ENCODE peak calls at places on chromosomes 1 and 21, in six cellular contexts. One of them, this sample, is unnamed.

GRCh38 chr1:67722292-67722944 is 37.4 kb downstream of the GADD45A start:
- DNase-seq in lower leg skin: no peak
- DNase-seq in choroid plexus epithelial cell: peak; percentile 32
- DNase-seq in HAP-1: no peak
- DNase-seq in BE2C: no peak
- DNase-seq in HFF-Myc: no peak
- DNase-seq in this sample: no peak

GRCh38 chr21:32163386-32163785 is 115.5 kb downstream of the MIS18A start:
- DNase-seq in lower leg skin: no peak
- DNase-seq in choroid plexus epithelial cell: no peak
- DNase-seq in HAP-1: no peak
- DNase-seq in BE2C: no peak
- DNase-seq in HFF-Myc: no peak
- DNase-seq in this sample: no peak

GRCh38 chr21:26966978-26967913 is at the start of gene ADAMTS5:
- DNase-seq in lower leg skin: peak; percentile 91
- DNase-seq in choroid plexus epithelial cell: peak; percentile 63
- DNase-seq in HAP-1: no peak
- DNase-seq in BE2C: peak; percentile 64
- DNase-seq in HFF-Myc: no peak
- DNase-seq in this sample: peak; percentile 77

GRCh38 chr1:241844593-241844992 is 3.4 kb upstream of the EXO1 start:
- DNase-seq in lower leg skin: no peak
- DNase-seq in choroid plexus epithelial cell: no peak
- DNase-seq in HAP-1: no peak
- DNase-seq in BE2C: no peak
- DNase-seq in HFF-Myc: no peak
- DNase-seq in this sample: no peak

GRCh38 chr1:46064708-46065107 is 67.7 kb downstream of the PIK3R3 start:
- DNase-seq in lower leg skin: no peak
- DNase-seq in choroid plexus epithelial cell: no peak
- DNase-seq in HAP-1: no peak
- DNase-seq in BE2C: no peak
- DNase-seq in HFF-Myc: no peak
- DNase-seq in this sample: no peak

GRCh38 chr21:45695086-45695485 is 51.6 kb downstream of the PCBP3 start:
- DNase-seq in lower leg skin: no peak
- DNase-seq in choroid plexus epithelial cell: peak; percentile 7
- DNase-seq in HAP-1: no peak
- DNase-seq in BE2C: peak; percentile 45
- DNase-seq in HFF-Myc: no peak
- DNase-seq in this sample: no peak

GRCh38 chr1:7454052-7454815 is 316.9 kb upstream of the VAMP3 start:
- DNase-seq in lower leg skin: no peak
- DNase-seq in choroid plexus epithelial cell: peak; percentile 43
- DNase-seq in HAP-1: no peak
- DNase-seq in BE2C: peak; percentile 53
- DNase-seq in HFF-Myc: no peak
- DNase-seq in this sample: no peak

GRCh38 chr1:2538376-2538775 is 8.3 kb upstream of the HES5 start:
- DNase-seq in lower leg skin: no peak
- DNase-seq in choroid plexus epithelial cell: no peak
- DNase-seq in HAP-1: no peak
- DNase-seq in BE2C: no peak
- DNase-seq in HFF-Myc: no peak
- DNase-seq in this sample: no peak

GRCh38 chr1:27366411-27367159 is at the start of gene MAP3K6:
- DNase-seq in lower leg skin: peak; percentile 98
- DNase-seq in choroid plexus epithelial cell: peak; percentile 68
- DNase-seq in HAP-1: peak; percentile 82
- DNase-seq in BE2C: peak; percentile 62
- DNase-seq in HFF-Myc: no peak
- DNase-seq in this sample: peak; percentile 90

GRCh38 chr1:228004887-228005462 is 1.8 kb upstream of the WNT3A start:
- DNase-seq in lower leg skin: peak; percentile 74
- DNase-seq in choroid plexus epithelial cell: no peak
- DNase-seq in HAP-1: no peak
- DNase-seq in BE2C: no peak
- DNase-seq in HFF-Myc: no peak
- DNase-seq in this sample: no peak

GRCh38 chr1:102096162-102096561 is 99.4 kb upstream of the OLFM3 start:
- DNase-seq in lower leg skin: no peak
- DNase-seq in choroid plexus epithelial cell: no peak
- DNase-seq in HAP-1: no peak
- DNase-seq in BE2C: no peak
- DNase-seq in HFF-Myc: no peak
- DNase-seq in this sample: no peak

GRCh38 chr1:99806882-99807281 is 40.4 kb upstream of the FRRS1 start:
- DNase-seq in lower leg skin: no peak
- DNase-seq in choroid plexus epithelial cell: no peak
- DNase-seq in HAP-1: no peak
- DNase-seq in BE2C: no peak
- DNase-seq in HFF-Myc: no peak
- DNase-seq in this sample: no peak

GRCh38 chr1:47442844-47443529 is 5.1 kb downstream of the FOXD2 start:
- DNase-seq in lower leg skin: no peak
- DNase-seq in choroid plexus epithelial cell: peak; percentile 30
- DNase-seq in HAP-1: no peak
- DNase-seq in BE2C: no peak
- DNase-seq in HFF-Myc: no peak
- DNase-seq in this sample: no peak

GRCh38 chr1:47443530-47444316 is 5.9 kb downstream of the FOXD2 start:
- DNase-seq in lower leg skin: no peak
- DNase-seq in choroid plexus epithelial cell: peak; percentile 22
- DNase-seq in HAP-1: no peak
- DNase-seq in BE2C: no peak
- DNase-seq in HFF-Myc: no peak
- DNase-seq in this sample: no peak

GRCh38 chr1:47444317-47444577 is 6.4 kb downstream of the FOXD2 start:
- DNase-seq in lower leg skin: no peak
- DNase-seq in choroid plexus epithelial cell: peak; percentile 56
- DNase-seq in HAP-1: no peak
- DNase-seq in BE2C: no peak
- DNase-seq in HFF-Myc: no peak
- DNase-seq in this sample: no peak

GRCh38 chr1:47445823-47446567 is 8.2 kb downstream of the FOXD2 start:
- DNase-seq in lower leg skin: no peak
- DNase-seq in choroid plexus epithelial cell: no peak
- DNase-seq in HAP-1: no peak
- DNase-seq in BE2C: no peak
- DNase-seq in HFF-Myc: no peak
- DNase-seq in this sample: no peak

DNA sequence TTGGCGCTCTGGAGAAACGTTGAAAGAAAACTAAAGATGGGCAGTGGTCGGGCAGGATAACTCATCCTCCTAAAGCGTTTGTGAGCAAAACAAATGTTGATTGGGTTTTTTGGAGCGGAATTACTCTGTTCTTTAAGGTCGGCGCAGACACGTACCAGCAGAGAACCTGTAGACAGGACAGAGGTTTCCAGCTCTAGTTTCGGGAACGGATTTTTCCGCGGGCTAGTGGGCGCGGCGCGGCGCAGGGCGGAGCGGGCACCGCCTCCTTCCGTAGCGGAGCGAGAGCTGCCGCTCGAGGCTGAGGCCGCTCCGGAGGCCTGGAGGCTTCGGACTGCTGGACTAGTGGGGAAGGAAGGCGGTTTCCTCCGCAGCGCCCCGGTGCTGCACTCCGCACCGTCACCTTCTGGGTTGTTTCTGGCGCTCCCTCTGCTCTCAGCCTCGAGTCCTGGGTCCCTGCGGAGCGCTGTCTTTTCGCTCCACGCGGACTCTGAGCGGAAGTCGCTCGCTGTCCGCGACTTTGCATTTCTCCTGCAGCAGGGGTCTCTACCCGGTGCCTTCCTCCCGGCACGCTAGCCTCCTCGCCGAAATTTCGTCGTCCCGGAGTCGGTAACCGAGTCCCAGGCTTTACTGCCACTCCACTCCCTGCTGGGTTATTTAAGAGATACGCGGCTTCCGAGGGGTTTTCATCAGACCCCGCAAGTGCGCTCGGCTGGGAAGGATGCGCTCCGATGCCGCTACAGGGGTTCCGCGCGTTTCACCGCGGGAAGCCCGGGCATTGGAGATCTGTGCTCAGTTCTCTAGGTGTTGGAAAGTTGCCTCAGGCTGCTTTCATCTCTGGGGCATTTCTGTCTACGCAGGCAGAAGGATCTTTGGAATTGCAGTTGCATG is 7.0 kb downstream of the FOXD2 start:
- DNase-seq in lower leg skin: peak; percentile 87
- DNase-seq in choroid plexus epithelial cell: peak; percentile 57
- DNase-seq in HAP-1: no peak
- DNase-seq in BE2C: no peak
- DNase-seq in HFF-Myc: no peak
- DNase-seq in this sample: peak; percentile 39
- H3K4me3 ChIP-seq in lower leg skin: no peak overlapping the region
- H3K4me3 ChIP-seq in choroid plexus epithelial cell: peak overlapping the region; percentile 59
- H3K4me3 ChIP-seq in HAP-1: peak overlapping the region; percentile 15
- H3K4me3 ChIP-seq in BE2C: no peak overlapping the region
- H3K4me3 ChIP-seq in HFF-Myc: peak overlapping the region; percentile 7
- H3K4me3 ChIP-seq in this sample: no peak overlapping the region

DNA sequence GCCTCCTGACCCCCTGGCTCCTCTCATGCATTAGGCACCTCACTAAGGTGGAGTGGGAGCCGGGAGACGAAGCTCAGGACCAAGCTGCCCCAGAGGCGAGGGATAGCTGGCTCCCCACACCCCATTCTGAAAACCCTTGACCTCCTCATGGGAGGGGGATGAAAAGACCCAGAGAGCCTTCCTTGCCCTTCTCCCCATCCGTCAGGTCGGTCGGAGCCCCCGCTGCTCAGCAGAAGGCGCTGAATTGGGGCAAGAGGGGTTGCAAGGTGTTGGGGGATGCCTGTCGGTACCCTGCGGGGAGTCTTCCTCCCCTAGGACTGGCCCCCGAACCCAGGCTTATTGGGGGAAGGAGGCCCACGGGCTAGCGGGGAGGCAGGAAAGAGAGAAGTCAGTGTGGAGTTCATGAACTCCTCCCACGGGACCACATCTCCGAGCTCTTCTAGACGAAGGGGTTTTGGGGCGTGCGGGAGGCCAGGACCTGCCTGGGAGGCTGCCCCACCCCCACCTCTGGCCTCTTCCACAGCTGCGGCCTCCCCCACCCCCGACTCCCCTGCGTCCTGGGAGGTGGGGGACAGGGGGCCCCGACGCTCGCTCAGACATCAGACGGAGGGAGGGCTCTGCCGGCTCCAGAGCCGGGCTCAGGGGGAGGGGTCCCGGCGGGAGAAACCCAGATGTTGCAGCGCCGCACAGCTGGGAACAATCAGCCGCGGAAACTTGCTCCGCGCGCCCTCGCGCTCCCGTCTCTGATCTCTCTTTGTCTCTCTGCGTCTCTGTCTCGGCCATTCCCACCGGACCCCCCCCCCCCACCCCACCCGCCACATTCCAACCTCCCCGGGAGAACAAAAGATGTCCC is 719 bp downstream of the MFAP2 start:
- DNase-seq in lower leg skin: no peak
- DNase-seq in choroid plexus epithelial cell: peak; percentile 21
- DNase-seq in HAP-1: no peak
- DNase-seq in BE2C: no peak
- DNase-seq in HFF-Myc: no peak
- DNase-seq in this sample: no peak
- H3K4me3 ChIP-seq in lower leg skin: peak overlapping the region; percentile 26
- H3K4me3 ChIP-seq in choroid plexus epithelial cell: peak overlapping the region; percentile 52
- H3K4me3 ChIP-seq in HAP-1: peak overlapping the region; percentile 17
- H3K4me3 ChIP-seq in BE2C: peak overlapping the region; percentile 40
- H3K4me3 ChIP-seq in HFF-Myc: peak overlapping the region; percentile 56
- H3K4me3 ChIP-seq in this sample: peak overlapping the region; percentile 25

DNA sequence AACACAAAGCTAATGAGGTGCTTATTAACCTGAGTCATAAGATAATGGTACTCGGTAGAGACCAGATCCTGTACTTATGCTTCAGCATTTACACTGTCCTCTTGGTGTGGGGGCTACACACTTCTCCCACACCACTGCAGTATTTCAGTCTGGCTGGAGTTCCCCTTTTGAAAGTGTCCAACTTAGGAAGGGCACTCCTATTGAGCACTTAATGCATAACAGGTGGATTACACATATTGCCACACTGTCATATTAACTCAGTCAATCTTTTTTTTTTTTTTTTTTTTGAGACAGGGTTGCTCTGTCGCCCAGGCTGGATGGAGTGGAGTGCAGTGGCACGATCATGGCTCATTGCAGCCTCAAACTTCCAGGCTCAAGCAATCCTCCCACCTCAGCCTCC is 1.5 kb downstream of the GPATCH4 start:
- DNase-seq in lower leg skin: no peak
- DNase-seq in choroid plexus epithelial cell: no peak
- DNase-seq in HAP-1: no peak
- DNase-seq in BE2C: no peak
- DNase-seq in HFF-Myc: no peak
- DNase-seq in this sample: no peak
- H3K4me3 ChIP-seq in lower leg skin: no peak overlapping the region
- H3K4me3 ChIP-seq in choroid plexus epithelial cell: no peak overlapping the region
- H3K4me3 ChIP-seq in HAP-1: no peak overlapping the region
- H3K4me3 ChIP-seq in BE2C: no peak overlapping the region
- H3K4me3 ChIP-seq in HFF-Myc: peak overlapping the region; percentile 74
- H3K4me3 ChIP-seq in this sample: peak overlapping the region; percentile 77

GRCh38 chr1:54980046-54980527 is 341 bp upstream of the TMEM61 start:
- DNase-seq in lower leg skin: peak; percentile 78
- DNase-seq in choroid plexus epithelial cell: no peak
- DNase-seq in HAP-1: no peak
- DNase-seq in BE2C: no peak
- DNase-seq in HFF-Myc: no peak
- DNase-seq in this sample: no peak
- H3K4me3 ChIP-seq in lower leg skin: no peak overlapping the region
- H3K4me3 ChIP-seq in choroid plexus epithelial cell: peak overlapping the region; percentile 47
- H3K4me3 ChIP-seq in HAP-1: no peak overlapping the region
- H3K4me3 ChIP-seq in BE2C: no peak overlapping the region
- H3K4me3 ChIP-seq in HFF-Myc: peak overlapping the region; percentile 24
- H3K4me3 ChIP-seq in this sample: peak overlapping the region; percentile 35

DNA sequence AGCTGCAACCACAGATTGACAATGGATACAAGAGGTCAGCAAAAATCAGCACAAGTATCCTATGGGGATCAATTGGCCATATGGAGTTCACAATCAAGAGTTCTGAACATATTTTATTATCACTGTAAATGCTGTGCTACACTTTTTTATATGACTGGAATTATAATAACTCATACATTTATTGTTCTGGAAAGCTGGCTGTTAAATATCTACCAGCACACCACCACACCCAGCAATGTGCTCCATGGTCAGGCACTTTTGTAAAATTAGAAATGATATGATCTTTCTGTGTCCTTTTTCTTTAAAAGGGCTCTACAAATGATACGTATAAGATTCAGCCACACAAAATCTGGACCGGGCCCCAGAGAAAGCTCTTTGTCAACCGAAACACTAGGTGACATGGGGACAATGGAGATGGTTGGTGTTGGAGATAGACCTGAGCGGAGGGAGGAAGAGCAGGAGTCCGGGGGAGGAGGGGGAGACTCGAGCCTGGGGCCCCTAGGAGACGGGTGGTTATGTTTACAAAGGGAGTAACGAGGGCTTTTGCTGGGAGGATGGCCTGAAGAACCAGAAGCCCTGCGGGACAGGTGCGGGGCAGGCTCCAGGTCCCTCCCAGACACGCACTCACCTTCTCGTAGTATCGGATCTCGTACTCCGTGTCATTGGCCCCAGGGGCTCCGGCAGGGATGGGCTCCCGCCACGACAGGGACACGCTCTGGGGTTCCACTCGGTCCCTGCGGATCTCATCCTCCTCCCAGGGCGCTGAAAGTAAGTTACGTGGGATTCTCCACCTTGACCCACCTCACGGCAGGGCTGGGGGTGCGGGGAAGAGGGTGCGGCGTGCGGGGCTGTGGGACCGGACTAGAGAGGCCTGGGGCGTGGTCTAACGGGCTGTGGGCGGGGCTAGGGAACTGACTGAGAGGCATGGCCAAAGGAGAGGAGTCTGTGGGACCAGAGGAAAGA is 30.0 kb downstream of the EPHA10 start:
- DNase-seq in lower leg skin: peak; percentile 72
- DNase-seq in choroid plexus epithelial cell: no peak
- DNase-seq in HAP-1: no peak
- DNase-seq in BE2C: peak; percentile 25
- DNase-seq in HFF-Myc: no peak
- DNase-seq in this sample: no peak
- H3K4me3 ChIP-seq in lower leg skin: no peak overlapping the region
- H3K4me3 ChIP-seq in choroid plexus epithelial cell: no peak overlapping the region
- H3K4me3 ChIP-seq in HAP-1: no peak overlapping the region
- H3K4me3 ChIP-seq in BE2C: no peak overlapping the region
- H3K4me3 ChIP-seq in HFF-Myc: no peak overlapping the region
- H3K4me3 ChIP-seq in this sample: no peak overlapping the region

This sample was measured in left lung.